ENCODE peak calls at places on chromosomes 12 and 14, in five cellular contexts. One of them, this sample, is unnamed.

GRCh38 chr14:24282736-24283135 is 11.3 kb upstream of the RABGGTA start:
- DNase-seq in GM12878: no peak
- DNase-seq in A549: no peak
- DNase-seq in K562: no peak
- DNase-seq in HepG2: no peak
- DNase-seq in this sample: no peak

GRCh38 chr12:102095677-102096263 is 24.1 kb downstream of the NUP37 start:
- DNase-seq in GM12878: peak
- DNase-seq in HepG2: peak
- DNase-seq in K562: peak
- DNase-seq in A549: peak
- DNase-seq in this sample: peak

GRCh38 chr12:24012528-24012927 is 63.1 kb upstream of the SOX5 start:
- DNase-seq in A549: no peak
- DNase-seq in GM12878: no peak
- DNase-seq in HepG2: peak
- DNase-seq in K562: no peak
- DNase-seq in this sample: peak

GRCh38 chr14:33938131-33938949 is 12.5 kb downstream of the EGLN3 start:
- DNase-seq in GM12878: peak
- DNase-seq in A549: peak
- DNase-seq in K562: peak
- DNase-seq in HepG2: peak
- DNase-seq in this sample: no peak

GRCh38 chr14:61566537-61567225 is 128.6 kb upstream of the HIF1A start:
- DNase-seq in HepG2: no peak
- DNase-seq in A549: no peak
- DNase-seq in GM12878: no peak
- DNase-seq in K562: no peak
- DNase-seq in this sample: peak

GRCh38 chr12:7542813-7543212 is 39.2 kb upstream of the CD163 start:
- DNase-seq in K562: no peak
- DNase-seq in HepG2: no peak
- DNase-seq in GM12878: no peak
- DNase-seq in A549: no peak
- DNase-seq in this sample: no peak

GRCh38 chr14:61525293-61526011 is 169.9 kb upstream of the HIF1A start:
- DNase-seq in A549: peak
- DNase-seq in K562: peak
- DNase-seq in GM12878: peak
- DNase-seq in HepG2: no peak
- DNase-seq in this sample: peak

GRCh38 chr14:93706360-93706955 is 81.8 kb downstream of the PRIMA1 start:
- DNase-seq in K562: no peak
- DNase-seq in GM12878: no peak
- DNase-seq in HepG2: no peak
- DNase-seq in A549: no peak
- DNase-seq in this sample: no peak

GRCh38 chr12:125983784-125984510 is 918.7 kb downstream of the AACS start:
- DNase-seq in K562: no peak
- DNase-seq in A549: no peak
- DNase-seq in HepG2: no peak
- DNase-seq in GM12878: no peak
- DNase-seq in this sample: no peak

GRCh38 chr14:94042433-94043091 is 16.4 kb downstream of the OTUB2 start:
- DNase-seq in HepG2: no peak
- DNase-seq in A549: no peak
- DNase-seq in GM12878: no peak
- DNase-seq in K562: no peak
- DNase-seq in this sample: no peak

GRCh38 chr14:74593241-74593985 is 18.6 kb downstream of the LTBP2 start:
- DNase-seq in A549: no peak
- DNase-seq in GM12878: no peak
- DNase-seq in K562: no peak
- DNase-seq in HepG2: peak
- DNase-seq in this sample: peak

GRCh38 chr12:22282283-22282682 is 52.2 kb downstream of the ST8SIA1 start:
- DNase-seq in K562: no peak
- DNase-seq in GM12878: no peak
- DNase-seq in HepG2: no peak
- DNase-seq in A549: peak
- DNase-seq in this sample: peak

GRCh38 chr12:89162704-89163261 is 189.5 kb downstream of the DUSP6 start:
- DNase-seq in GM12878: peak
- DNase-seq in A549: peak
- DNase-seq in K562: peak
- DNase-seq in HepG2: no peak
- DNase-seq in this sample: peak

GRCh38 chr12:111773801-111774551 is 7.2 kb downstream of the ALDH2 start:
- DNase-seq in GM12878: no peak
- DNase-seq in HepG2: peak
- DNase-seq in K562: no peak
- DNase-seq in A549: no peak
- DNase-seq in this sample: no peak

GRCh38 chr14:90576581-90576980 is 179.8 kb downstream of the CALM1 start:
- DNase-seq in K562: no peak
- DNase-seq in GM12878: no peak
- DNase-seq in A549: no peak
- DNase-seq in HepG2: no peak
- DNase-seq in this sample: no peak

GRCh38 chr12:101852998-101853397 is 22.2 kb upstream of the GNPTAB start:
- DNase-seq in A549: no peak
- DNase-seq in GM12878: no peak
- DNase-seq in K562: no peak
- DNase-seq in HepG2: no peak
- DNase-seq in this sample: no peak

GRCh38 chr14:71555654-71556559 is 376.3 kb upstream of the RGS6 start:
- DNase-seq in A549: no peak
- DNase-seq in K562: peak
- DNase-seq in GM12878: peak
- DNase-seq in HepG2: peak
- DNase-seq in this sample: peak

GRCh38 chr12:22518067-22518719 is 26.1 kb downstream of the C2CD5 start:
- DNase-seq in A549: no peak
- DNase-seq in K562: no peak
- DNase-seq in GM12878: no peak
- DNase-seq in HepG2: no peak
- DNase-seq in this sample: peak

GRCh38 chr12:113961921-113962710 is 4.0 kb downstream of the RBM19 start:
- DNase-seq in K562: no peak
- DNase-seq in A549: no peak
- DNase-seq in GM12878: peak
- DNase-seq in HepG2: peak
- DNase-seq in this sample: no peak

GRCh38 chr12:76706099-76706498 is 57.8 kb upstream of the ZDHHC17 start:
- DNase-seq in A549: no peak
- DNase-seq in K562: no peak
- DNase-seq in HepG2: no peak
- DNase-seq in GM12878: no peak
- DNase-seq in this sample: no peak

GRCh38 chr14:94936411-94936892 is 166.5 kb upstream of the GSC start:
- DNase-seq in GM12878: no peak
- DNase-seq in HepG2: no peak
- DNase-seq in A549: no peak
- DNase-seq in K562: no peak
- DNase-seq in this sample: no peak

GRCh38 chr12:53480425-53481107 is 18.7 kb downstream of the MAP3K12 start:
- DNase-seq in K562: no peak
- DNase-seq in GM12878: no peak
- DNase-seq in A549: no peak
- DNase-seq in HepG2: no peak
- DNase-seq in this sample: no peak

GRCh38 chr12:53482626-53483165 is 16.6 kb downstream of the MAP3K12 start:
- DNase-seq in HepG2: no peak
- DNase-seq in GM12878: no peak
- DNase-seq in K562: no peak
- DNase-seq in A549: no peak
- DNase-seq in this sample: no peak

GRCh38 chr12:53481108-53481442 is 18.2 kb downstream of the MAP3K12 start:
- DNase-seq in HepG2: no peak
- DNase-seq in K562: no peak
- DNase-seq in A549: no peak
- DNase-seq in GM12878: no peak
- DNase-seq in this sample: no peak

GRCh38 chr12:53483225-53483978 is 15.9 kb downstream of the MAP3K12 start:
- DNase-seq in HepG2: no peak
- DNase-seq in A549: no peak
- DNase-seq in K562: no peak
- DNase-seq in GM12878: no peak
- DNase-seq in this sample: no peak

GRCh38 chr12:53481957-53482586 is 17.2 kb downstream of the MAP3K12 start:
- DNase-seq in HepG2: peak
- DNase-seq in A549: peak
- DNase-seq in GM12878: no peak
- DNase-seq in K562: no peak
- DNase-seq in this sample: no peak
- TF ChIP-seq CTCF in HepG2: no peak
- TF ChIP-seq CTCF in A549: peak
- TF ChIP-seq CTCF in GM12878: no peak
- TF ChIP-seq CTCF in K562: peak
- TF ChIP-seq CTCF in this sample: peak

GRCh38 chr14:76257111-76257803 is 105.5 kb downstream of the GPATCH2L start:
- DNase-seq in GM12878: no peak
- DNase-seq in HepG2: no peak
- DNase-seq in K562: peak
- DNase-seq in A549: no peak
- DNase-seq in this sample: no peak

GRCh38 chr14:76260749-76261148 is 109.0 kb downstream of the GPATCH2L start:
- DNase-seq in HepG2: no peak
- DNase-seq in K562: no peak
- DNase-seq in A549: no peak
- DNase-seq in GM12878: no peak
- DNase-seq in this sample: no peak

GRCh38 chr14:76256545-76256944 is 104.8 kb downstream of the GPATCH2L start:
- DNase-seq in K562: peak
- DNase-seq in A549: no peak
- DNase-seq in HepG2: no peak
- DNase-seq in GM12878: no peak
- DNase-seq in this sample: no peak

GRCh38 chr14:76259029-76259735 is 107.5 kb downstream of the GPATCH2L start:
- DNase-seq in K562: peak
- DNase-seq in GM12878: no peak
- DNase-seq in A549: no peak
- DNase-seq in HepG2: no peak
- DNase-seq in this sample: no peak

DNA sequence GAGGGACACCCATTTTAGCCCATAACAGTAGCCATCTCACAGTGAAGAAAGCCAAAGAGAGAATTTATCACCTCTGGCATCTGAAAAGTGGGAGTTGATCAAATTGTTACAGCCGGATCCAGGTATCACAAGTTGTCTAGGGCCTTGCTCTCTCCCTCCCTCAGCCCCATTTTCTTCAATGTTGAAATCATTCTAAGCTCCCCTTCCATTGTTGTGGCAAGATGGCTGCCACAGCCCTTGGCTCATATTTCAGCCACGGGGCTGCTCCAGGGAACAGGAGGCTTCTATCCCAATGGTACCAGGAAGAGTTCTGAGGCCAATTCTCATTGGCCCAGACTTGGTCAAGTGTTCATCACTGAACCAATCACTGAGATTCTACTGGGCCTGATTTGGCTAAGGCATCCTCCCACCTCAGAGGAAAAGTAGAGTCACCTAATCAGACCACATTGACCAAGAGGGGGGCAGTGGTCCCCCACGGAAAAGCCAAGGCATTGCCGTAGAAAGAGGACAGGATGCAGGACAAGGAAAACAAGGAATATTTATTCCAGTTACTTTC is 106.2 kb downstream of the GPATCH2L start:
- DNase-seq in K562: peak
- DNase-seq in HepG2: no peak
- DNase-seq in A549: no peak
- DNase-seq in GM12878: no peak
- DNase-seq in this sample: no peak
- H3K27ac ChIP-seq in K562: peak
- H3K27ac ChIP-seq in HepG2: no peak
- H3K27ac ChIP-seq in A549: no peak
- H3K27ac ChIP-seq in GM12878: no peak
- H3K27ac ChIP-seq in this sample: no peak

GRCh38 chr14:101460986-101461750 is 100.1 kb upstream of the DIO3 start:
- DNase-seq in GM12878: no peak
- DNase-seq in K562: no peak
- DNase-seq in A549: no peak
- DNase-seq in HepG2: no peak
- DNase-seq in this sample: no peak

GRCh38 chr14:101464310-101464983 is 96.8 kb upstream of the DIO3 start:
- DNase-seq in K562: no peak
- DNase-seq in A549: no peak
- DNase-seq in GM12878: no peak
- DNase-seq in HepG2: no peak
- DNase-seq in this sample: no peak

GRCh38 chr14:101461891-101462290 is 99.4 kb upstream of the DIO3 start:
- DNase-seq in GM12878: no peak
- DNase-seq in K562: no peak
- DNase-seq in A549: no peak
- DNase-seq in HepG2: no peak
- DNase-seq in this sample: no peak

GRCh38 chr14:101463566-101464171 is 97.6 kb upstream of the DIO3 start:
- DNase-seq in GM12878: no peak
- DNase-seq in K562: no peak
- DNase-seq in HepG2: no peak
- DNase-seq in A549: no peak
- DNase-seq in this sample: no peak

GRCh38 chr14:101462726-101463565 is 98.3 kb upstream of the DIO3 start:
- DNase-seq in HepG2: no peak
- DNase-seq in A549: no peak
- DNase-seq in K562: no peak
- DNase-seq in GM12878: no peak
- DNase-seq in this sample: no peak
- TF ChIP-seq MYC in HepG2: no peak
- TF ChIP-seq MYC in A549: no peak
- TF ChIP-seq MYC in K562: no peak
- TF ChIP-seq MYC in GM12878: no peak
- TF ChIP-seq MYC in this sample: no peak

DNA sequence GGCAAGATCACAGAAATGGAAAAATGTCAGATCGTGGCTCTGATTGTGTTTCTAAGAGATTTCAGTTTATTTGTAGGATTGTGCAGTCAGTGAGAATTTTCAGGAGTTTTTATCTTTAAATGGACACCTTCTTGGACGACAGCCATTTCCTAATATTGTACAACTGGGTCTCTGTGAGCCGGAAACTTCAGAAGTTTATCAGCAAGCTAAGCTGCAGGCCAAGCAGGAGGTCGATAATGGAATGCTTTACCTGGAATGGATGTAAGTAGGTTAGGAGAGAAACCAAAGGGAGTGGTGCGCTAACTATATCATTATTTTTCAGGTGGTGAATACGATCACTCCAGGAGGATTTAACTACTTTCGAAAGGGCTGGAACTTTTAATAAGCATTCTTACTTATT is 26.4 kb downstream of the APAF1 start:
- DNase-seq in A549: no peak
- DNase-seq in HepG2: no peak
- DNase-seq in K562: peak
- DNase-seq in GM12878: no peak
- DNase-seq in this sample: peak
- TF ChIP-seq CTCF in A549: no peak
- TF ChIP-seq CTCF in HepG2: no peak
- TF ChIP-seq CTCF in K562: no peak
- TF ChIP-seq CTCF in GM12878: no peak
- TF ChIP-seq CTCF in this sample: no peak